ENCODE peak calls at places on chromosomes 3 and 15, in ten cellular contexts. F is spleen, Q is fibroblast of the aortic adventitia, H is body of pancreas, D is mucosa of descending colon, B is cardiac muscle cell, A is choroid plexus epithelial cell, P is neural progenitor cell, K is stomach, J is psoas muscle. O is an unnamed sample.
A peak's percentile ranks its signal among the peaks of the same experiment; 100 is the strongest.

GRCh38 chr3:140233702-140234101 is 298.7 kb downstream of the CLSTN2 start:
- DNase-seq in F (no peak), Q (no peak), H (no peak), D (no peak), B (no peak), A (no peak), P (no peak), K (no peak), J (no peak), O (no peak)

GRCh38 chr3:161038725-161039124 is 66.4 kb downstream of the B3GALNT1 start:
- DNase-seq in F (no peak), Q (peak; percentile 39), H (no peak), D (no peak), B (peak; percentile 16), A (peak; percentile 31), P (no peak), K (no peak), J (no peak), O (no peak)

GRCh38 chr3:45929042-45929679 is 14.1 kb upstream of the CXCR6 start:
- DNase-seq in F (peak; percentile 83), Q (peak; percentile 15), H (no peak), D (peak; percentile 57), B (peak; percentile 33), A (peak; percentile 50), P (peak; percentile 57), K (peak; percentile 41), J (peak; percentile 4), O (peak; percentile 31)

GRCh38 chr3:138441742-138442141 is 7.3 kb downstream of the ESYT3 start:
- DNase-seq in F (no peak), Q (peak; percentile 38), H (no peak), D (no peak), B (peak; percentile 53), A (no peak), P (no peak), K (no peak), J (no peak), O (no peak)

GRCh38 chr15:44541282-44541958 is 4.5 kb downstream of the EIF3J start:
- DNase-seq in F (no peak), Q (peak; percentile 93), H (no peak), D (no peak), B (peak; percentile 88), A (peak; percentile 94), P (no peak), K (no peak), J (no peak), O (peak; percentile 65)

GRCh38 chr15:32956006-32956405 is 238.2 kb downstream of the GREM1 start:
- DNase-seq in F (no peak), Q (peak; percentile 98), H (no peak), D (peak; percentile 24), B (peak; percentile 84), A (peak; percentile 95), P (peak; percentile 64), K (no peak), J (no peak), O (peak; percentile 90)

GRCh38 chr3:150183619-150184425 is 213.1 kb upstream of the PFN2 start:
- DNase-seq in F (peak; percentile 80), Q (peak; percentile 90), H (peak; percentile 68), D (peak; percentile 66), B (peak; percentile 86), A (peak; percentile 88), P (peak; percentile 83), K (peak; percentile 61), J (peak; percentile 82), O (peak; percentile 93)

GRCh38 chr15:52071570-52071969 is 41.0 kb downstream of the BCL2L10 start:
- DNase-seq in F (no peak), Q (no peak), H (peak; percentile 35), D (peak; percentile 83), B (no peak), A (no peak), P (no peak), K (peak; percentile 71), J (no peak), O (no peak)

GRCh38 chr15:95948371-95948770 is 382.1 kb upstream of the NR2F2 start:
- DNase-seq in F (no peak), Q (no peak), H (no peak), D (no peak), B (no peak), A (no peak), P (no peak), K (no peak), J (no peak), O (no peak)

GRCh38 chr15:81216411-81216810 is 19.7 kb downstream of the IL16 start:
- DNase-seq in F (no peak), Q (no peak), H (no peak), D (no peak), B (peak; percentile 26), A (peak; percentile 68), P (peak; percentile 31), K (no peak), J (no peak), O (no peak)

GRCh38 chr15:83809345-83809744 is 155.4 kb downstream of the ADAMTSL3 start:
- DNase-seq in F (no peak), Q (no peak), H (no peak), D (no peak), B (no peak), A (no peak), P (no peak), K (no peak), J (no peak), O (no peak)

GRCh38 chr3:187914231-187914630 is 169.0 kb upstream of the BCL6 start:
- DNase-seq in F (no peak), Q (no peak), H (no peak), D (no peak), B (no peak), A (no peak), P (no peak), K (no peak), J (no peak), O (no peak)

GRCh38 chr15:46892621-46893160 is 824.6 kb upstream of the SEMA6D start:
- DNase-seq in F (no peak), Q (no peak), H (no peak), D (no peak), B (no peak), A (no peak), P (no peak), K (no peak), J (no peak), O (peak; percentile 2)

GRCh38 chr3:134367412-134367811 is 6.8 kb downstream of the AMOTL2 start:
- DNase-seq in F (peak; percentile 64), Q (no peak), H (no peak), D (no peak), B (no peak), A (peak; percentile 18), P (no peak), K (no peak), J (peak; percentile 53), O (no peak)

DNA sequence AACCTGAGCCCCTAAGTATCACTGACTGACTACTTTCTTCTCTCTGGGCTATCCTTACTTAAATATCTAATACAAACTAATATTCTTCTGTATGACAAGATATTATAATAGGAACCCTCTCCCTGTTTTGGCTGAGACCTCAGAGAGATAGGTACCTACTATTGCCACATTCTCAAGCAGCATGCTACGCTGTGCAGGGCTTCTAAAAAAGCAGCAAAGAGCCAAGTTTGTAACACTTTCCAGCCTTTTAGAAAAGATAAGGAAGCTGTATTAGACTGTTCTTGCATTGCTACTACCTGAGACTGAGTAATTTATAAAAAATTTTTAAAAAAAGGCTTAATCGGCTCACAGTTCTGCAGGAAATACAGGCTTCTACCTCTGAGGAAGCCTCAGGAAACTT is 126.8 kb upstream of the ABI3BP start:
- DNase-seq in F (no peak), Q (peak; percentile 28), H (no peak), D (no peak), B (peak; percentile 63), A (peak; percentile 28), P (no peak), K (no peak), J (no peak), O (no peak)
- TF ChIP-seq CTCF in F (no peak), Q (no peak), H (no peak), D (no peak), B (no peak), A (no peak), P (no peak), K (no peak), J (no peak), O (no peak)

GRCh38 chr3:155859859-155860258 is 5.6 kb upstream of the SLC33A1 start:
- DNase-seq in F (no peak), Q (peak; percentile 51), H (no peak), D (no peak), B (peak; percentile 52), A (peak; percentile 65), P (no peak), K (no peak), J (no peak), O (no peak)
- H3K4me3 ChIP-seq in F (no peak overlapping the region), Q (no peak overlapping the region), H (no peak overlapping the region), D (no peak overlapping the region), B (no peak overlapping the region), A (peak overlapping the region; percentile 2), P (no peak overlapping the region), K (no peak overlapping the region), J (no peak overlapping the region), O (no peak overlapping the region)

GRCh38 chr3:107271787-107272387 is 105.4 kb upstream of the CCDC54 start:
- DNase-seq in F (no peak), Q (peak; percentile 56), H (no peak), D (no peak), B (peak; percentile 55), A (peak; percentile 72), P (peak; percentile 36), K (no peak), J (no peak), O (peak; percentile 66)
- TF ChIP-seq CTCF in F (peak; percentile 63), Q (peak; percentile 66), H (peak; percentile 61), D (peak; percentile 21), B (peak; percentile 57), A (peak; percentile 57), P (peak; percentile 80), K (peak; percentile 52), J (peak; percentile 69), O (peak; percentile 44)

GRCh38 chr3:186871403-186871924 is 29.0 kb downstream of the ADIPOQ start:
- DNase-seq in F (no peak), Q (no peak), H (no peak), D (no peak), B (peak; percentile 33), A (no peak), P (no peak), K (no peak), J (no peak), O (no peak)
- H3K4me3 ChIP-seq in F (no peak overlapping the region), Q (no peak overlapping the region), H (no peak overlapping the region), D (no peak overlapping the region), B (no peak overlapping the region), A (no peak overlapping the region), P (no peak overlapping the region), K (no peak overlapping the region), J (no peak overlapping the region), O (no peak overlapping the region)